ENCODE peak calls at places on chromosomes 16 and 17, in six cellular contexts. L is left ventricle myocardium inferior, V is keratinocyte, A is body of pancreas, I is mammary epithelial cell, Y is upper lobe of right lung. R is an unnamed sample.

GRCh38 chr17:68200689-68201424 is 47.0 kb upstream of the AMZ2 start:
- DNase-seq in L (peak; percentile 74), V (no peak), A (peak; percentile 71), I (peak; percentile 50), Y (peak; percentile 87), R (peak; percentile 79)

GRCh38 chr16:57318240-57318970 is 33.9 kb upstream of the PLLP start:
- DNase-seq in L (no peak), V (no peak), A (no peak), I (no peak), Y (no peak), R (no peak)

GRCh38 chr17:19549746-19550623 is 16.3 kb downstream of the SLC47A1 start:
- DNase-seq in L (no peak), V (no peak), A (no peak), I (no peak), Y (no peak), R (no peak)

GRCh38 chr17:4530799-4531730 is 24.1 kb downstream of the MYBBP1A start:
- DNase-seq in L (no peak), V (no peak), A (no peak), I (no peak), Y (no peak), R (no peak)

GRCh38 chr16:51971184-51971583 is 575.8 kb downstream of the TOX3 start:
- DNase-seq in L (no peak), V (no peak), A (peak; percentile 9), I (peak; percentile 23), Y (no peak), R (no peak)

GRCh38 chr16:50313596-50314483 is 47.5 kb downstream of the ADCY7 start:
- DNase-seq in L (peak; percentile 74), V (no peak), A (peak; percentile 63), I (no peak), Y (peak; percentile 78), R (peak; percentile 50)

GRCh38 chr17:489758-490329 is 137.2 kb upstream of the RPH3AL start:
- DNase-seq in L (no peak), V (no peak), A (peak; percentile 29), I (peak; percentile 40), Y (peak; percentile 70), R (peak; percentile 28)

GRCh38 chr16:252366-253337 is 18.0 kb downstream of the FAM234A start:
- DNase-seq in L (no peak), V (no peak), A (no peak), I (no peak), Y (no peak), R (no peak)

GRCh38 chr16:49849709-49850108 is 6.2 kb downstream of the ZNF423 start:
- DNase-seq in L (no peak), V (no peak), A (no peak), I (no peak), Y (no peak), R (no peak)

DNA sequence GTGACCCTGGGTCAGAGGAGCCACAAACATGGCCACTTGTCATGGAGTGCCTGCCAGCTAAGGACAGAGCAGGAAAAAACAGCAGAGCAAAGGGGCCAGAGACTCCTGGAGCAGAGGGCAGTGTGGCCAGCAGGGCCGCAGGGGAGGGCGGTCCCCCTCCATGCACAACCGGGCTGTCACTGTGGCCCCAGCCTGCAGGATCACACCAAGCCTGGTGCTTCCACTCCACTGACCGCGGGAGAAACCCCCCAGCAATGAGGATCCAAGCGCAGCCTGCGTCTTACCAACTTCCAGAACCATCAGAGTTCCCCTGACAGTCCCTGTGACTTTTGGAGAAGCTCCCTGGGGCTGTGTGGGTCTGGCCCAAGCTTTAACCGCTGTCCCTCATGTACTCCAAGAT is 62.0 kb downstream of the PRMT7 start:
- DNase-seq in L (no peak), V (no peak), A (no peak), I (no peak), Y (no peak), R (no peak)
- H3K27ac ChIP-seq in L (no peak overlapping the region), V (no peak overlapping the region), A (no peak overlapping the region), I (no peak overlapping the region), Y (no peak overlapping the region), R (no peak overlapping the region)

GRCh38 chr16:75061677-75062076 is 54.9 kb downstream of the LDHD start:
- DNase-seq in L (no peak), V (no peak), A (no peak), I (no peak), Y (no peak), R (no peak)

GRCh38 chr16:75062944-75063444 is 53.6 kb downstream of the LDHD start:
- DNase-seq in L (no peak), V (no peak), A (no peak), I (no peak), Y (no peak), R (no peak)

GRCh38 chr16:75060708-75061107 is 55.9 kb downstream of the LDHD start:
- DNase-seq in L (no peak), V (no peak), A (no peak), I (no peak), Y (no peak), R (no peak)

GRCh38 chr16:75063549-75064082 is 53.0 kb downstream of the LDHD start:
- DNase-seq in L (no peak), V (no peak), A (no peak), I (no peak), Y (no peak), R (no peak)

DNA sequence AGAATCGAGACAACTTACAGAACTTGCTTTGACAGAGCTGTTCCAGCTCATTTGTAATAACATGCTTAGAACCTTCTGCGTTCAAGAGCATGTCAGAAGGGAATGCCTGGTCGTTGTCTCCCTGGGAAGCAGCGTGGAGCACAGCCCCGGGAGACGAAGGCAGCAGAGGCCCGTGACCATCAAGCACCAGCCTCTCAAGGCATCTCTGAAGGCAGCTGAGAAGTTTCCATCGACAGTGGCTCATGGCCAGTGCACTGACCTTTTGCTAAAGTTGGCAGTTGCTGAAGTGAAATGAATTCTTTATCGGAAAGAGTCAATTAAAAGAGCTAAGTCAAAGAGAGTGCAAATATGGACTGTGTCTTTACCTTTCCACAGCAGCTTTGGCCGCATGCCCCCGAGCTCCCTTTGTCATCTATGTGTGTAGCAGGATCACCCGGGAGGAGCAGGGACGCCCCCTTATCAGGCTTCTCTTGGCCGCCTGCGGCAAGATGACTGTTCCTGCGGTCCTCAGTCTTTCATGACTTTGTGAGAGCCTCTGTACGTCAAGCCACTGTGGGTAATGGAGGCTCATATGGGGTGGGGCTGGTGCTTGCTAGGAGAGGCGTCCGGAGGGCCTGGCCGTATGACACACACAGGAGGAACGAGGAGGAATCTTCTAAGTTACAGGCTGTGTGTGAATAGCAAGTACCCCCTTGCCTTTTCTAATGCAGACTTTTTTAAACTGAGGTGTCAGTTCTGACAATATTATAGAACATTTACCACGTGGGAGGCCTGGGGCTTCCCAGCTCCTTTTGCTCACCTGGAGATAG is 54.2 kb downstream of the LDHD start:
- DNase-seq in L (peak; percentile 73), V (no peak), A (peak; percentile 55), I (no peak), Y (no peak), R (peak; percentile 74)
- H3K27ac ChIP-seq in L (peak overlapping the region; percentile 72), V (no peak overlapping the region), A (peak overlapping the region; percentile 7), I (no peak overlapping the region), Y (peak overlapping the region; percentile 47), R (peak overlapping the region; percentile 61)

GRCh38 chr16:66899945-66900688 is 18.6 kb downstream of the CDH16 start:
- DNase-seq in L (peak; percentile 79), V (no peak), A (peak; percentile 88), I (peak; percentile 41), Y (peak; percentile 87), R (peak; percentile 89)
- H3K27ac ChIP-seq in L (peak overlapping the region; percentile 96), V (no peak overlapping the region), A (no peak overlapping the region), I (no peak overlapping the region), Y (peak overlapping the region; percentile 73), R (peak overlapping the region; percentile 78)

DNA sequence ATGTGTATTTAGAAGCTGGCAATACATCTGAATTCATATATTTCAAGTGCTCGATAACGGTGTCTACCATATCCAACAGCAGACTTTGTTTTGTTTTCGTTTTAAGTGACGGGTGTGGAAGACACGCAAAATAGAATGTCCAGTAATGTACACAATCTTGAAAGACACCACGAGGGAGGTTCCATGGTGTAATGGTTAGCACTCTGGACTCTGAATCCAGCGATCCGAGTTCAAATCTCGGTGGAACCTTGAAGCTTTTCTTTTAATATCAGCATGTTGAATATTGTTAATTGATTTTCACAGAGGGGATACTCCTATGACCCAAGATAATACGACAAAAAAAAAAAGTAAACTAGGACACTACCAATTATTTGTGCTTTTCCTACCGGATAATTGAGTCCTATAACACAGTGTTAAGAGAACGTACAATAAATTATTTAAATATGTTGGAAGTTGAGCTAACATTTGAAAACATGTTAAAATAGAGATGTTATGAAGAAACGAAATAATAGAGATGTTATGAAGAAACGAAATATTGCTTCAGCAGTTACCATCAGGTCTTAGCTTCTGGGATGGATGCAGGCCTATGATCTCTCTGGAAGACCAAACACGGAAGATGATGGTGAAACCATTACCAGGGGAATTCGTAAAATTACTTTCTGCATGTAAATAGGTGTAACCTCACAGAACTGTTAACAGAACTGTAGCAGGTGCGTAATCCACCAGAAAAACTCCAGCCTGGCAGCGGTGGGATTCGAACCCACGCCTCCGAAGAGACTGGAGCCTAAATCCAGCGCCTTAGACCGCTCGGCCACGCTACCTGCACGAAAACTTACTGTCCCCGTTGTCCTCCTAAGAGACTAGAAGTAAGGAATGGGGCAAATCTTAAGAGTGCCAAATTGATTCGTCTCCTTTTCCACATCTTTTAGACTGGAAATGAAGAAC is 1.5 kb upstream of the ALOXE3 start:
- DNase-seq in L (peak; percentile 75), V (peak; percentile 93), A (peak; percentile 89), I (peak; percentile 94), Y (peak; percentile 86), R (peak; percentile 85)
- H3K27ac ChIP-seq in L (peak overlapping the region; percentile 85), V (peak overlapping the region; percentile 99), A (peak overlapping the region; percentile 37), I (peak overlapping the region; percentile 81), Y (peak overlapping the region; percentile 68), R (peak overlapping the region; percentile 49)

GRCh38 chr16:84709609-84710008 is 9.8 kb downstream of the USP10 start:
- DNase-seq in L (no peak), V (no peak), A (no peak), I (no peak), Y (no peak), R (no peak)
- H3K27ac ChIP-seq in L (peak overlapping the region; percentile 43), V (no peak overlapping the region), A (no peak overlapping the region), I (no peak overlapping the region), Y (no peak overlapping the region), R (no peak overlapping the region)

DNA sequence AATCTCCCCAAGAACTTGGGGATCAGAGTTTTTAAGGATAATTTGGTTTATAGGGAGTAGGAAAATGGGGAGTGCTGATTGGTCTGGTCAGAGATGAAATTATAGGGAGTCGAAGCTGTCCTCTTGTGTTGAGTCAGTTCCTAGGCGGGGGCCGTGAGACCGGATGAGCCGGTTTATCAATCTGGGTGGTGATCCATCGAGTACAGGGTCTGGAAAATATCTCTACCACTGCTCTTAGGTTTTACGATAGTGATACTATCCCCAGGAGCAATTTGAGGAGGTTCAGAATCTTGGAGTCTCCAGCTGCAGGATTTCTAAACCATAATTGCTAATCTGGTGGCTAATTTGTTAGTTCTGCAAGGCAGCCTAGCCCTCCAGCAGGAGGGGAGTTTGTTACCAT is 403.4 kb downstream of the CDH11 start:
- DNase-seq in L (no peak), V (no peak), A (no peak), I (no peak), Y (no peak), R (no peak)
- H3K27ac ChIP-seq in L (no peak overlapping the region), V (no peak overlapping the region), A (no peak overlapping the region), I (no peak overlapping the region), Y (no peak overlapping the region), R (no peak overlapping the region)

GRCh38 chr17:40025559-40025958 is 10.3 kb downstream of the CSF3 start:
- DNase-seq in L (no peak), V (no peak), A (no peak), I (no peak), Y (no peak), R (no peak)
- H3K27ac ChIP-seq in L (no peak overlapping the region), V (peak overlapping the region; percentile 74), A (no peak overlapping the region), I (peak overlapping the region; percentile 87), Y (peak overlapping the region; percentile 59), R (no peak overlapping the region)

GRCh38 chr17:55272711-55273578 is 8.2 kb downstream of the HLF start:
- DNase-seq in L (no peak), V (no peak), A (no peak), I (no peak), Y (no peak), R (no peak)
- H3K27ac ChIP-seq in L (peak overlapping the region; percentile 96), V (no peak overlapping the region), A (peak overlapping the region; percentile 35), I (no peak overlapping the region), Y (peak overlapping the region; percentile 38), R (peak overlapping the region; percentile 92)

R was measured in adrenal gland.